ENCODE peak calls at places on chromosomes 1 and 21, in six cellular contexts. P is iris pigment epithelial cell, L is activated B cell treated with CpG ODN at 0.5 μM for 24 hours, G is colonic mucosa, F is upper lobe of right lung, E is memory B cell. J is an unnamed sample.

GRCh38 chr1:230750576-230750975 is 3.4 kb downstream of the CAPN9 start:
- DNase-seq in G (no peak), P (no peak), L (no peak), E (no peak), F (no peak), J (no peak)

GRCh38 chr1:50633465-50633864 is 210.2 kb upstream of the DMRTA2 start:
- DNase-seq in E (no peak), P (no peak), F (no peak), L (no peak), G (no peak), J (no peak)

GRCh38 chr1:22509815-22510214 is 53.5 kb upstream of the EPHA8 start:
- DNase-seq in E (no peak), P (no peak), F (no peak), G (no peak), L (no peak), J (no peak)

GRCh38 chr1:72281144-72281543 is 1.2 kb downstream of the NEGR1 start:
- DNase-seq in P (no peak), E (no peak), L (no peak), G (no peak), F (no peak), J (no peak)

GRCh38 chr1:201562257-201562656 is 23.3 kb downstream of the NAV1 start:
- DNase-seq in E (no peak), P (peak; percentile 91), L (no peak), G (no peak), F (no peak), J (no peak)

GRCh38 chr1:1021010-1021845 is 1.3 kb downstream of the AGRN start:
- DNase-seq in P (peak; percentile 75), L (no peak), F (peak; percentile 88), G (peak; percentile 88), E (no peak), J (no peak)

GRCh38 chr21:29219165-29219770 is 79.5 kb upstream of the BACH1 start:
- DNase-seq in F (no peak), L (no peak), P (peak; percentile 55), G (peak; percentile 39), E (no peak), J (no peak)

GRCh38 chr1:29546496-29546895 is 310.2 kb downstream of the PTPRU start:
- DNase-seq in L (no peak), P (no peak), F (peak; percentile 27), E (no peak), G (no peak), J (no peak)

GRCh38 chr1:1298861-1299685 is 8.7 kb downstream of the ACAP3 start:
- DNase-seq in G (no peak), E (no peak), P (peak; percentile 30), F (no peak), L (no peak), J (no peak)

GRCh38 chr21:17397703-17398102 is 115.1 kb upstream of the CXADR start:
- DNase-seq in F (no peak), G (no peak), E (no peak), P (no peak), L (no peak), J (no peak)

GRCh38 chr21:26719750-26720149 is 125.5 kb downstream of the ADAMTS1 start:
- DNase-seq in E (no peak), L (no peak), G (no peak), P (no peak), F (no peak), J (no peak)

GRCh38 chr1:234977891-234978396 is 150.7 kb downstream of the TOMM20 start:
- DNase-seq in F (no peak), P (no peak), G (peak; percentile 60), E (no peak), L (no peak), J (no peak)

GRCh38 chr1:211490038-211490678 is 1.8 kb downstream of the RD3 start:
- DNase-seq in L (no peak), E (no peak), G (no peak), P (no peak), F (no peak), J (no peak)

GRCh38 chr1:206551985-206552325 is 44.6 kb downstream of the RASSF5 start:
- DNase-seq in F (no peak), P (no peak), L (no peak), E (no peak), G (no peak), J (peak; percentile 68)

GRCh38 chr1:16618719-16619118 is 5.4 kb upstream of the NBPF1 start:
- DNase-seq in E (peak; percentile 37), G (peak; percentile 36), P (no peak), F (peak; percentile 71), L (peak; percentile 26), J (no peak)

GRCh38 chr1:67710417-67710816 is 25.4 kb downstream of the GADD45A start:
- DNase-seq in E (no peak), F (no peak), G (no peak), L (no peak), P (peak; percentile 87), J (no peak)

GRCh38 chr1:72438270-72438669 is 155.9 kb upstream of the NEGR1 start:
- DNase-seq in G (no peak), P (peak; percentile 34), L (no peak), F (no peak), E (no peak), J (no peak)

J was measured in effector memory CD4-positive, alpha-beta T cell.